ENCODE peak calls at places on chromosomes 11 and 22, in nine cellular contexts. One of them, this sample, is unnamed.
A peak's percentile ranks its signal among the peaks of the same experiment; 100 is the strongest.

GRCh38 chr22:48407256-48407955 is 1420.3 kb downstream of the BRD1 start:
- DNase-seq in cardiac muscle cell: no peak
- DNase-seq in CD8-positive, alpha-beta memory T cell: no peak
- DNase-seq in NCI-H774: no peak
- DNase-seq in ACHN: no peak
- DNase-seq in hepatic stellate cell: no peak
- DNase-seq in iris pigment epithelial cell: no peak
- DNase-seq in Peyer's patch: no peak
- DNase-seq in stimulated activated CD4-positive, alpha-beta T cell treated with anti-CD3 and anti-CD28 coated beads, Interleukin-2, amount 100 ng/mL, for 4 hours: no peak
- DNase-seq in this sample: no peak

GRCh38 chr22:46830001-46830715 is 67.7 kb downstream of the TBC1D22A start:
- DNase-seq in cardiac muscle cell: no peak
- DNase-seq in CD8-positive, alpha-beta memory T cell: no peak
- DNase-seq in NCI-H774: no peak
- DNase-seq in ACHN: peak; percentile 35
- DNase-seq in hepatic stellate cell: peak; percentile 62
- DNase-seq in iris pigment epithelial cell: peak; percentile 57
- DNase-seq in Peyer's patch: no peak
- DNase-seq in stimulated activated CD4-positive, alpha-beta T cell treated with anti-CD3 and anti-CD28 coated beads, Interleukin-2, amount 100 ng/mL, for 4 hours: no peak
- DNase-seq in this sample: peak; percentile 80

GRCh38 chr11:47271961-47272661 is 2.2 kb downstream of the MADD start:
- DNase-seq in cardiac muscle cell: peak; percentile 83
- DNase-seq in CD8-positive, alpha-beta memory T cell: no peak
- DNase-seq in NCI-H774: peak; percentile 8
- DNase-seq in ACHN: no peak
- DNase-seq in hepatic stellate cell: no peak
- DNase-seq in iris pigment epithelial cell: no peak
- DNase-seq in Peyer's patch: no peak
- DNase-seq in stimulated activated CD4-positive, alpha-beta T cell treated with anti-CD3 and anti-CD28 coated beads, Interleukin-2, amount 100 ng/mL, for 4 hours: no peak
- DNase-seq in this sample: no peak

GRCh38 chr11:61685611-61685955 is 5.4 kb downstream of the DAGLA start:
- DNase-seq in cardiac muscle cell: no peak
- DNase-seq in CD8-positive, alpha-beta memory T cell: no peak
- DNase-seq in NCI-H774: no peak
- DNase-seq in ACHN: no peak
- DNase-seq in hepatic stellate cell: no peak
- DNase-seq in iris pigment epithelial cell: no peak
- DNase-seq in Peyer's patch: no peak
- DNase-seq in stimulated activated CD4-positive, alpha-beta T cell treated with anti-CD3 and anti-CD28 coated beads, Interleukin-2, amount 100 ng/mL, for 4 hours: no peak
- DNase-seq in this sample: no peak

GRCh38 chr11:134433251-134433650 is 21.2 kb upstream of the B3GAT1 start:
- DNase-seq in cardiac muscle cell: no peak
- DNase-seq in CD8-positive, alpha-beta memory T cell: no peak
- DNase-seq in NCI-H774: no peak
- DNase-seq in ACHN: no peak
- DNase-seq in hepatic stellate cell: no peak
- DNase-seq in iris pigment epithelial cell: no peak
- DNase-seq in Peyer's patch: no peak
- DNase-seq in stimulated activated CD4-positive, alpha-beta T cell treated with anti-CD3 and anti-CD28 coated beads, Interleukin-2, amount 100 ng/mL, for 4 hours: no peak
- DNase-seq in this sample: no peak

GRCh38 chr11:10984250-10984649 is 126.4 kb upstream of the ZBED5 start:
- DNase-seq in cardiac muscle cell: no peak
- DNase-seq in CD8-positive, alpha-beta memory T cell: no peak
- DNase-seq in NCI-H774: no peak
- DNase-seq in ACHN: no peak
- DNase-seq in hepatic stellate cell: no peak
- DNase-seq in iris pigment epithelial cell: no peak
- DNase-seq in Peyer's patch: no peak
- DNase-seq in stimulated activated CD4-positive, alpha-beta T cell treated with anti-CD3 and anti-CD28 coated beads, Interleukin-2, amount 100 ng/mL, for 4 hours: no peak
- DNase-seq in this sample: no peak

GRCh38 chr11:74696932-74697687 is 34.1 kb downstream of the CHRDL2 start:
- DNase-seq in cardiac muscle cell: peak; percentile 42
- DNase-seq in CD8-positive, alpha-beta memory T cell: no peak
- DNase-seq in NCI-H774: no peak
- DNase-seq in ACHN: peak; percentile 17
- DNase-seq in hepatic stellate cell: peak; percentile 83
- DNase-seq in iris pigment epithelial cell: peak; percentile 97
- DNase-seq in Peyer's patch: peak; percentile 62
- DNase-seq in stimulated activated CD4-positive, alpha-beta T cell treated with anti-CD3 and anti-CD28 coated beads, Interleukin-2, amount 100 ng/mL, for 4 hours: no peak
- DNase-seq in this sample: peak; percentile 95

GRCh38 chr11:131817701-131818188 is 447.3 kb downstream of the NTM start:
- DNase-seq in cardiac muscle cell: peak; percentile 72
- DNase-seq in CD8-positive, alpha-beta memory T cell: no peak
- DNase-seq in NCI-H774: no peak
- DNase-seq in ACHN: no peak
- DNase-seq in hepatic stellate cell: no peak
- DNase-seq in iris pigment epithelial cell: no peak
- DNase-seq in Peyer's patch: no peak
- DNase-seq in stimulated activated CD4-positive, alpha-beta T cell treated with anti-CD3 and anti-CD28 coated beads, Interleukin-2, amount 100 ng/mL, for 4 hours: no peak
- DNase-seq in this sample: no peak

GRCh38 chr11:65471410-65471762 is 27.5 kb upstream of the MALAT1 start:
- DNase-seq in cardiac muscle cell: peak; percentile 81
- DNase-seq in CD8-positive, alpha-beta memory T cell: no peak
- DNase-seq in NCI-H774: peak; percentile 24
- DNase-seq in ACHN: peak; percentile 81
- DNase-seq in hepatic stellate cell: peak; percentile 72
- DNase-seq in iris pigment epithelial cell: peak; percentile 86
- DNase-seq in Peyer's patch: peak; percentile 76
- DNase-seq in stimulated activated CD4-positive, alpha-beta T cell treated with anti-CD3 and anti-CD28 coated beads, Interleukin-2, amount 100 ng/mL, for 4 hours: no peak
- DNase-seq in this sample: peak; percentile 80

GRCh38 chr22:44497218-44497903 is 672 bp downstream of the RTL6 start:
- DNase-seq in cardiac muscle cell: no peak
- DNase-seq in CD8-positive, alpha-beta memory T cell: no peak
- DNase-seq in NCI-H774: no peak
- DNase-seq in ACHN: peak; percentile 58
- DNase-seq in hepatic stellate cell: peak; percentile 37
- DNase-seq in iris pigment epithelial cell: peak; percentile 9
- DNase-seq in Peyer's patch: no peak
- DNase-seq in stimulated activated CD4-positive, alpha-beta T cell treated with anti-CD3 and anti-CD28 coated beads, Interleukin-2, amount 100 ng/mL, for 4 hours: no peak
- DNase-seq in this sample: no peak

GRCh38 chr11:71555508-71555907 is 7.3 kb downstream of the KRTAP5-9 start:
- DNase-seq in cardiac muscle cell: no peak
- DNase-seq in CD8-positive, alpha-beta memory T cell: no peak
- DNase-seq in NCI-H774: no peak
- DNase-seq in ACHN: no peak
- DNase-seq in hepatic stellate cell: no peak
- DNase-seq in iris pigment epithelial cell: no peak
- DNase-seq in Peyer's patch: no peak
- DNase-seq in stimulated activated CD4-positive, alpha-beta T cell treated with anti-CD3 and anti-CD28 coated beads, Interleukin-2, amount 100 ng/mL, for 4 hours: no peak
- DNase-seq in this sample: no peak

GRCh38 chr22:44567846-44568493 is 69.9 kb upstream of the RTL6 start:
- DNase-seq in cardiac muscle cell: peak; percentile 51
- DNase-seq in CD8-positive, alpha-beta memory T cell: peak; percentile 30
- DNase-seq in NCI-H774: peak; percentile 32
- DNase-seq in ACHN: peak; percentile 48
- DNase-seq in hepatic stellate cell: no peak
- DNase-seq in iris pigment epithelial cell: peak; percentile 45
- DNase-seq in Peyer's patch: peak; percentile 62
- DNase-seq in stimulated activated CD4-positive, alpha-beta T cell treated with anti-CD3 and anti-CD28 coated beads, Interleukin-2, amount 100 ng/mL, for 4 hours: peak; percentile 10
- DNase-seq in this sample: peak; percentile 58

GRCh38 chr11:110362916-110363574 is 66.6 kb upstream of the RDX start:
- DNase-seq in cardiac muscle cell: peak; percentile 28
- DNase-seq in CD8-positive, alpha-beta memory T cell: no peak
- DNase-seq in NCI-H774: peak; percentile 65
- DNase-seq in ACHN: no peak
- DNase-seq in hepatic stellate cell: no peak
- DNase-seq in iris pigment epithelial cell: no peak
- DNase-seq in Peyer's patch: no peak
- DNase-seq in stimulated activated CD4-positive, alpha-beta T cell treated with anti-CD3 and anti-CD28 coated beads, Interleukin-2, amount 100 ng/mL, for 4 hours: no peak
- DNase-seq in this sample: no peak

GRCh38 chr11:113550179-113550578 is 75.0 kb upstream of the DRD2 start:
- DNase-seq in cardiac muscle cell: peak; percentile 13
- DNase-seq in CD8-positive, alpha-beta memory T cell: no peak
- DNase-seq in NCI-H774: peak; percentile 37
- DNase-seq in ACHN: no peak
- DNase-seq in hepatic stellate cell: no peak
- DNase-seq in iris pigment epithelial cell: no peak
- DNase-seq in Peyer's patch: no peak
- DNase-seq in stimulated activated CD4-positive, alpha-beta T cell treated with anti-CD3 and anti-CD28 coated beads, Interleukin-2, amount 100 ng/mL, for 4 hours: no peak
- DNase-seq in this sample: no peak

GRCh38 chr11:112369374-112369773 is 108.7 kb upstream of the PLET1 start:
- DNase-seq in cardiac muscle cell: no peak
- DNase-seq in CD8-positive, alpha-beta memory T cell: no peak
- DNase-seq in NCI-H774: no peak
- DNase-seq in ACHN: no peak
- DNase-seq in hepatic stellate cell: no peak
- DNase-seq in iris pigment epithelial cell: no peak
- DNase-seq in Peyer's patch: no peak
- DNase-seq in stimulated activated CD4-positive, alpha-beta T cell treated with anti-CD3 and anti-CD28 coated beads, Interleukin-2, amount 100 ng/mL, for 4 hours: no peak
- DNase-seq in this sample: no peak

This sample was measured in fibroblast of the aortic adventitia.